ENCODE peak calls at places on chromosomes 16 and 17, in five cellular contexts. T is AG10803, I is ELF-1, Z is NCI-H1092, V is AG09309. G is an unnamed sample.

GRCh38 chr16:9306753-9307152 is 215.3 kb downstream of the HAPSTR1 start:
- DNase-seq in T (no peak), I (no peak), Z (no peak), V (no peak), G (no peak)

GRCh38 chr17:15261063-15261817 is 3.9 kb downstream of the PMP22 start:
- DNase-seq in T (peak), I (peak), Z (no peak), V (no peak), G (peak)

GRCh38 chr17:62619413-62620155 is 7.9 kb upstream of the MRC2 start:
- DNase-seq in T (no peak), I (no peak), Z (no peak), V (no peak), G (no peak)

GRCh38 chr16:57755061-57755684 is 19.6 kb downstream of the KATNB1 start:
- DNase-seq in T (no peak), I (no peak), Z (no peak), V (no peak), G (no peak)

GRCh38 chr16:83835972-83836566 is 28.3 kb downstream of the HSBP1 start:
- DNase-seq in T (peak), I (no peak), Z (no peak), V (peak), G (no peak)

GRCh38 chr17:72514888-72515287 is 394.1 kb downstream of the SOX9 start:
- DNase-seq in T (peak), I (no peak), Z (peak), V (no peak), G (no peak)

GRCh38 chr16:88628512-88628974 is 9.8 kb upstream of the IL17C start:
- DNase-seq in T (no peak), I (peak), Z (no peak), V (no peak), G (no peak)

GRCh38 chr16:10971560-10971961 is 27.2 kb downstream of the CLEC16A start:
- DNase-seq in T (peak), I (peak), Z (peak), V (peak), G (peak)

GRCh38 chr17:48003686-48004120 is 32.8 kb downstream of the CDK5RAP3 start:
- DNase-seq in T (no peak), I (peak), Z (no peak), V (no peak), G (no peak)

GRCh38 chr16:64615647-64616280 is 506.1 kb downstream of the CDH11 start:
- DNase-seq in T (peak), I (peak), Z (no peak), V (peak), G (no peak)